ENCODE peak calls at places on chromosomes 4 and X, in four cellular contexts. Q is HCT116, I is fibroblast of lung, L is neuronal stem cell. C is an unnamed sample.

GRCh38 chr4:39526810-39527295 is 386 bp downstream of the UGDH start:
- DNase-seq in Q (no peak), I (no peak), L (peak; percentile 12), C (peak; percentile 9)

GRCh38 chr4:140615451-140615850 is 46.7 kb upstream of the UCP1 start:
- DNase-seq in Q (no peak), I (no peak), L (no peak), C (no peak)

GRCh38 chrX:23742174-23742692 is 843 bp downstream of the ACOT9 start:
- DNase-seq in Q (no peak), I (peak; percentile 82), L (no peak), C (peak; percentile 68)

GRCh38 chr4:14149469-14150030 is 522.0 kb upstream of the BOD1L1 start:
- DNase-seq in Q (no peak), I (peak; percentile 19), L (no peak), C (no peak)

GRCh38 chrX:14095702-14096101 is 66.0 kb upstream of the GEMIN8 start:
- DNase-seq in Q (peak; percentile 57), I (peak; percentile 57), L (peak; percentile 39), C (peak; percentile 16)

GRCh38 chr4:86451560-86452322 is 91.9 kb upstream of the MAPK10 start:
- DNase-seq in Q (no peak), I (peak; percentile 34), L (no peak), C (peak; percentile 8)

GRCh38 chr4:51906167-51906647 is 63.3 kb downstream of the DCUN1D4 start:
- DNase-seq in Q (no peak), I (no peak), L (no peak), C (peak; percentile 41)

GRCh38 chr4:183185018-183185417 is 86.0 kb downstream of the WWC2 start:
- DNase-seq in Q (no peak), I (no peak), L (no peak), C (peak; percentile 97)

GRCh38 chrX:47226071-47226470 is 6.7 kb upstream of the USP11 start:
- DNase-seq in Q (no peak), I (no peak), L (no peak), C (no peak)

GRCh38 chr4:144649646-144650045 is 3.7 kb downstream of the HHIP start:
- DNase-seq in Q (no peak), I (no peak), L (no peak), C (no peak)

GRCh38 chr4:182969651-182970279 is 52.6 kb upstream of the DCTD start:
- DNase-seq in Q (no peak), I (no peak), L (no peak), C (no peak)

GRCh38 chr4:69735119-69735518 is 25.3 kb downstream of the SULT1B1 start:
- DNase-seq in Q (no peak), I (no peak), L (no peak), C (no peak)

GRCh38 chrX:129013574-129013973 is 509.7 kb downstream of the SMARCA1 start:
- DNase-seq in Q (no peak), I (no peak), L (no peak), C (no peak)

GRCh38 chr4:2363056-2363719 is 55.3 kb downstream of the ZFYVE28 start:
- DNase-seq in Q (no peak), I (no peak), L (no peak), C (no peak)

GRCh38 chr4:142547974-142548373 is 298.1 kb downstream of the INPP4B start:
- DNase-seq in Q (no peak), I (no peak), L (no peak), C (peak; percentile 86)
- H3K4me2 ChIP-seq in Q (no peak overlapping the region), I (no peak overlapping the region), L (no peak overlapping the region), C (no peak overlapping the region)

GRCh38 chr4:5995901-5996623 is 22.2 kb downstream of the C4orf50 start:
- DNase-seq in Q (no peak), I (no peak), L (no peak), C (no peak)
- H3K4me2 ChIP-seq in Q (no peak overlapping the region), I (no peak overlapping the region), L (no peak overlapping the region), C (no peak overlapping the region)

GRCh38 chrX:48747415-48748026 is 14.0 kb upstream of the GLOD5 start:
- DNase-seq in Q (no peak), I (no peak), L (no peak), C (no peak)
- H3K4me2 ChIP-seq in Q (no peak overlapping the region), I (no peak overlapping the region), L (no peak overlapping the region), C (no peak overlapping the region)

DNA sequence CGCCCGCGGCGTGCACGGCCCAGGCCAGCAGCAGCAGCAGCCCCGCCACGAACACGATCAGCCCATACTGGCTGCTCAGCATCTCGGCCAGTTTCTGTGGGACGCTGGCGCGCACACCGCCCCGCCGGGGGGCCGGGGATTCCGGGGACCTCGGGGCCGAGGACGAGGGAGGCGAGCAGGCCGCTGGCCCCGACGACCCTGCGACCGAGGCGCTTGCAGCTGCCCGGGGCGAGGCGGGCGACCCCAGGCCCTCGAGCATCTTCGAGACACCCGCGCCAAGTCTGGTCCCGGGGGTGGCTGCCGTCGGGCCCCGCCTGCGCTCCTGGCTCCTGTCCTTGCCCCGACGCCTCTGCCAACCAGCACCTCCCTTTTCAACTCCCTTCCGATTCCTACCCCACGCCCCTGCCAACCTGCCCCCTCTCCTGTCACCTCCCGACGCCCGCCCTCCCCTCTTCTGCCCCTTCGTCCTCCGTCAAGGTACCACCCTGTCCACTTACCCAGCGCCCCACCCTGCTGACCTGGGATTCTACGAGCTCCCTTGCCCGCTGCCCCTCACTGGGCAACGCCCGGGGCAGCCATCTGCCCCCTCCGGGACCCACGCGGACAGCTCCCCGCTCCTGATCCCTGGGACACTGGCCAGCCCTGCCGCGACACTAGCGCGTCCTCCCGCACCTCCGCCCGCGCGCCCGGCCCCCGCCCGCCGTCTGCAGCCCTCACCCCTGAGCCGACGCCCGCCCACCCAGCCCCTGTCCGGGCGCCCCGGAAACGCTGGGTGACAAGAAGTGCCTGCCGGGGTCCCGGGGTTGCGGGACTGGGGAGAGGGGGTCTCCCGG is at the start of gene OTOP1:
- DNase-seq in Q (no peak), I (no peak), L (no peak), C (no peak)
- H3K4me2 ChIP-seq in Q (no peak within 1 kb of the TSS), I (no peak within 1 kb of the TSS), L (peak within 1 kb of the TSS; percentile 40), C (peak within 1 kb of the TSS; percentile 41)

DNA sequence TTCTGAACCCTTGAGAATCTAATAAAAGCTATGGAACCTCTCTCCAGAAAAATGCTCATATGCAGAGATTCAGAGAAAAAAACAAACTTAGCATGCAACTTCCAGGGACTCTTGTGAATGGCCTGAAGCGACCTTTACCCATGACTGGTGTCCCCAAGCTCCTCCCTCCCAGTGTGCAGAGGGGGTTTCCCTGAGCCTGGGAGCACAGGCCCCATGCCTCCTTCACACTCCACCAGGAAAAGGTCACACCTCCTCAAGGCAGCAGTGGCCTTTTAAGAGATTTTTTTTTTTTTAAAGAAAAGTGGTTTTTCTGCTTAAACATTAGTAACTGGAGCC is 13.3 kb upstream of the UBA6 start:
- DNase-seq in Q (no peak), I (no peak), L (no peak), C (no peak)
- H3K4me2 ChIP-seq in Q (peak overlapping the region; percentile 23), I (no peak overlapping the region), L (no peak overlapping the region), C (peak overlapping the region; percentile 46)

GRCh38 chr4:78936989-78937388 is 2.2 kb downstream of the PAQR3 start:
- DNase-seq in Q (no peak), I (no peak), L (no peak), C (no peak)
- H3K4me2 ChIP-seq in Q (no peak overlapping the region), I (no peak overlapping the region), L (no peak overlapping the region), C (no peak overlapping the region)

GRCh38 chr4:1245481-1246051 is 3.4 kb downstream of the CTBP1 start:
- DNase-seq in Q (no peak), I (no peak), L (no peak), C (no peak)

GRCh38 chr4:1244978-1245471 is 3.9 kb downstream of the CTBP1 start:
- DNase-seq in Q (no peak), I (no peak), L (no peak), C (no peak)

GRCh38 chr4:1246901-1247810 is 1.8 kb downstream of the CTBP1 start:
- DNase-seq in Q (no peak), I (no peak), L (no peak), C (no peak)

GRCh38 chr4:1247811-1248261 is 1.1 kb downstream of the CTBP1 start:
- DNase-seq in Q (no peak), I (no peak), L (peak; percentile 17), C (peak; percentile 4)

GRCh38 chr4:1246111-1246881 is 2.6 kb downstream of the CTBP1 start:
- DNase-seq in Q (no peak), I (no peak), L (no peak), C (no peak)
- H3K4me2 ChIP-seq in Q (peak overlapping the region; percentile 96), I (peak overlapping the region; percentile 58), L (peak overlapping the region; percentile 67), C (peak overlapping the region; percentile 99)

GRCh38 chr4:93994175-93994994 is 165.8 kb downstream of the ATOH1 start:
- DNase-seq in Q (no peak), I (no peak), L (no peak), C (no peak)
- H3K4me2 ChIP-seq in Q (no peak overlapping the region), I (no peak overlapping the region), L (no peak overlapping the region), C (no peak overlapping the region)

DNA sequence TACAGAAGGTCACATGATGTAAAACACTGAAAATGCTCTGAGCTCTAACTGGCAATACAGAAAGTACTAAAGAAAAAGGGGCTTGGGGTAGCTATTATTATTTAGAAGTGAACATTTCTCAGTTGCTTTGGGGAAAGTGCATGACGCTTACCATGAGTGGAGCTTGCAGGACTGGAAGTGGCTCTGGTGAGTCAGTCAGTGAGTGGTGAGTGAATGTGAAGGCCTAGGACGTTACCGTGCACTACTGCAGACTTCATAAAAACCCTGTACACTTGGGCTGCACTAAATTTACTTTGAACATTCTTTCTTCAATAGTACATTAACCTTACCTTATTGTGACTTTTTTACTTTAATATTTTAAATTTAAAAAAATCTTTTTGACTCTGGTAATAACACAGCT is 89.3 kb upstream of the ENPP6 start:
- DNase-seq in Q (no peak), I (no peak), L (no peak), C (peak; percentile 27)
- H3K4me2 ChIP-seq in Q (no peak overlapping the region), I (no peak overlapping the region), L (no peak overlapping the region), C (no peak overlapping the region)

GRCh38 chr4:101643201-101643600 is 147.3 kb upstream of the BANK1 start:
- DNase-seq in Q (peak; percentile 16), I (no peak), L (no peak), C (peak; percentile 11)

GRCh38 chr4:101647710-101648034 is 142.9 kb upstream of the BANK1 start:
- DNase-seq in Q (no peak), I (no peak), L (no peak), C (no peak)

GRCh38 chr4:101649790-101650450 is 140.6 kb upstream of the BANK1 start:
- DNase-seq in Q (no peak), I (no peak), L (no peak), C (peak; percentile 22)

GRCh38 chr4:101644516-101644915 is 146.0 kb upstream of the BANK1 start:
- DNase-seq in Q (no peak), I (no peak), L (no peak), C (no peak)
- H3K4me2 ChIP-seq in Q (no peak overlapping the region), I (no peak overlapping the region), L (no peak overlapping the region), C (no peak overlapping the region)

C was measured in astrocyte.